ENCODE peak calls at places on chromosomes 16 and 17, in five cellular contexts. U is GM12878, A is NT2/D1, Z is HepG2, H is H1. G is an unnamed sample.

GRCh38 chr17:604719-605118 is 109.9 kb downstream of the VPS53 start:
- DNase-seq in Z (no peak), U (no peak), H (no peak), A (no peak), G (no peak)

GRCh38 chr16:3112881-3113574 is 642 bp downstream of the ZNF205 start:
- DNase-seq in A (no peak), Z (no peak), H (no peak), U (no peak), G (no peak)

GRCh38 chr16:30535106-30535776 is 583 bp upstream of the ZNF747 start:
- DNase-seq in Z (no peak), U (no peak), A (peak; percentile 79), H (no peak), G (no peak)

GRCh38 chr16:58001781-58002410 is 689 bp downstream of the USB1 start:
- DNase-seq in A (no peak), H (no peak), U (no peak), Z (peak; percentile 42), G (no peak)

GRCh38 chr16:56743840-56744239 is 13.9 kb downstream of the NUP93 start:
- DNase-seq in H (no peak), A (no peak), U (no peak), Z (no peak), G (no peak)

GRCh38 chr17:4562000-4562969 is 1.9 kb upstream of the GGT6 start:
- DNase-seq in Z (no peak), H (no peak), A (no peak), U (no peak), G (no peak)

GRCh38 chr16:12392585-12393089 is 411.1 kb downstream of the CPPED1 start:
- DNase-seq in A (no peak), H (no peak), U (no peak), Z (no peak), G (no peak)

GRCh38 chr16:67463059-67463458 is 17.9 kb downstream of the ATP6V0D1 start:
- DNase-seq in H (no peak), U (no peak), A (no peak), Z (no peak), G (no peak)

GRCh38 chr16:7431723-7432122 is 99.1 kb downstream of the RBFOX1 start:
- DNase-seq in A (no peak), Z (no peak), U (no peak), H (no peak), G (no peak)

GRCh38 chr17:40541873-40542561 is 23.3 kb downstream of the CCR7 start:
- DNase-seq in A (no peak), Z (no peak), H (no peak), U (no peak), G (no peak)

GRCh38 chr17:82863941-82864720 is 24.3 kb upstream of the ZNF750 start:
- DNase-seq in A (no peak), Z (no peak), H (no peak), U (peak; percentile 97), G (no peak)

GRCh38 chr16:24853169-24853824 is 7.5 kb downstream of the SLC5A11 start:
- DNase-seq in A (no peak), U (no peak), H (no peak), Z (no peak), G (no peak)

GRCh38 chr16:23434380-23434779 is 18.6 kb downstream of the COG7 start:
- DNase-seq in U (peak; percentile 40), A (peak; percentile 63), H (no peak), Z (peak; percentile 83), G (peak; percentile 68)

GRCh38 chr16:79004281-79004680 is 596.3 kb downstream of the MAF start:
- DNase-seq in Z (no peak), A (no peak), U (no peak), H (no peak), G (no peak)

GRCh38 chr17:47895254-47895855 is 681 bp upstream of the SP2 start:
- DNase-seq in A (no peak), H (no peak), U (no peak), Z (no peak), G (no peak)

GRCh38 chr16:15542734-15543347 is 100.1 kb downstream of the MARF1 start:
- DNase-seq in A (no peak), Z (no peak), U (no peak), H (no peak), G (no peak)

GRCh38 chr17:51200295-51200694 is 34.1 kb downstream of the NME2 start:
- DNase-seq in H (no peak), Z (no peak), A (no peak), U (no peak), G (no peak)

GRCh38 chr17:7955414-7956042 is 23.5 kb downstream of the CNTROB start:
- DNase-seq in H (no peak), U (no peak), Z (no peak), A (no peak), G (no peak)

GRCh38 chr16:48353565-48354163 is 31.5 kb downstream of the SIAH1 start:
- DNase-seq in Z (peak; percentile 78), U (peak; percentile 37), A (peak; percentile 63), H (peak; percentile 63), G (peak; percentile 74)

GRCh38 chr17:55743103-55743679 is 7.7 kb upstream of the PCTP start:
- DNase-seq in A (no peak), U (no peak), Z (peak; percentile 88), H (no peak), G (no peak)

GRCh38 chr17:2693561-2694380 is 17.8 kb downstream of the CLUH start:
- DNase-seq in H (no peak), Z (no peak), U (no peak), A (no peak), G (no peak)

GRCh38 chr16:87046235-87046634 is 271.0 kb downstream of the C16orf95 start:
- DNase-seq in Z (no peak), A (no peak), H (no peak), U (no peak), G (no peak)

GRCh38 chr17:4326608-4327007 is 39.9 kb downstream of the UBE2G1 start:
- DNase-seq in U (no peak), H (no peak), A (no peak), Z (no peak), G (no peak)

GRCh38 chr16:49620158-49620867 is 235.6 kb downstream of the ZNF423 start:
- DNase-seq in A (no peak), U (no peak), H (no peak), Z (peak; percentile 51), G (no peak)

GRCh38 chr16:67155305-67156145 is 4.2 kb downstream of the TRADD start:
- DNase-seq in U (no peak), Z (peak; percentile 57), H (peak; percentile 91), A (peak; percentile 71), G (peak; percentile 91)

GRCh38 chr17:39213852-39214251 is 11.9 kb downstream of the STAC2 start:
- DNase-seq in H (no peak), U (no peak), A (no peak), Z (no peak), G (no peak)

GRCh38 chr17:76726231-76726765 is at the start of gene JMJD6:
- DNase-seq in H (peak; percentile 90), U (peak; percentile 86), Z (peak; percentile 93), A (peak; percentile 86), G (peak; percentile 89)

GRCh38 chr17:16448490-16448889 is 33.1 kb downstream of the TRPV2 start:
- DNase-seq in U (no peak), Z (no peak), A (no peak), H (no peak), G (no peak)

GRCh38 chr16:58085584-58086251 is 43.5 kb downstream of the CFAP20 start:
- DNase-seq in U (no peak), H (no peak), Z (no peak), A (no peak), G (no peak)

GRCh38 chr17:27445971-27446370 is 10.3 kb upstream of the KSR1 start:
- DNase-seq in A (no peak), H (no peak), U (no peak), Z (no peak), G (no peak)

GRCh38 chr16:75256871-75257343 is 5.5 kb upstream of the BCAR1 start:
- DNase-seq in A (no peak), H (no peak), Z (no peak), U (no peak), G (no peak)

DNA sequence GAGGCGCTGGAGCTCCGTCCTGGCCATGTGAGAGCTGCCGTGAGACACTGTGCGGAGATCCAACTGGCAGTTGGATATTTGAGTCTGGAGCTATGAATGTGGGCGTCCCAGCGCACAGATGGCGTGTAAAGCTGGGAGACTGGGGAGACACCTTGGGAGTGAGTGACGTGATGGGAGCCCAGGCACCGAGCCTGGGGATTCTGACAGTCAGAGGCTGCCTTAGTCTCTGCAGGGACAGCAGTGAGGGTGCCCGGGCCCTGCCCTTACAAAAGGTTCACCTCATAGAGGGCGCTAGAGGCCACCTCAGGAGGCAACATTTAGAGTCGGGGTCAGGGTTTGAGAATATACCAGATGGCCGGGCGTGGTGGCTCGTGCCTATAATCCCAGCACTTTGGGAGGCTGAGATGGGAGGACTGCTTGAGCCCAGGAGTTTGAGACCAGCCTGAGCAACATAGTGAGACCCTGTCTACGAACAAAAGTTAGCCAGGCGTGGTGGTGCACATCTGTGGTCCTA is 194.1 kb upstream of the GSE1 start:
- DNase-seq in A (no peak), H (peak; percentile 48), U (no peak), Z (no peak), G (no peak)
- TF ChIP-seq SUZ12 in A (no peak), H (no peak), U (no peak), Z (no peak), G (no peak)

GRCh38 chr16:89413811-89414585 is 76.4 kb downstream of the ANKRD11 start:
- DNase-seq in A (no peak), H (no peak), U (no peak), Z (no peak), G (no peak)
- TF ChIP-seq SUZ12 in A (no peak), H (no peak), U (no peak), Z (no peak), G (no peak)

DNA sequence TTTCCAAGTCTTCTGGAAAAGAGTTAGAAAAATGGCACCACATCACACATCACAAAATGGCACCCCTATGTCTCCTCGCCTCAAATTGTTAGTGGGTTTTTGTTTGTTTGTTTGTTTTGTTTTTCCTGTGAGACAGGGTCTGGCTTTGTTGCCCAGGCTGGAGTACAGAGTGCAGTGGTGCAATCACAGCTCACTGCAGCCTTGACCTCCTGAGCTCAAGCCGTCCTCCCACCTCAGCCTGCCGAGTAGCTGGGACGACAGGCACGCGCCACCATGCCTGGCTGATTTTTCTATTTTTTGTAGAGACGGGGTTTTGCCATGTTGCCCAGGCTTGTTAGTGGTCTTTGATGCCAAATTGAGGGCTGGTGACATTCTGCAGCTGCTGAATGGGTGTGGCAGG is 3.8 kb upstream of the CRISPLD2 start:
- DNase-seq in U (no peak), A (no peak), H (no peak), Z (peak; percentile 28), G (no peak)
- TF ChIP-seq SUZ12 in U (no peak), A (no peak), H (no peak), Z (no peak), G (no peak)

DNA sequence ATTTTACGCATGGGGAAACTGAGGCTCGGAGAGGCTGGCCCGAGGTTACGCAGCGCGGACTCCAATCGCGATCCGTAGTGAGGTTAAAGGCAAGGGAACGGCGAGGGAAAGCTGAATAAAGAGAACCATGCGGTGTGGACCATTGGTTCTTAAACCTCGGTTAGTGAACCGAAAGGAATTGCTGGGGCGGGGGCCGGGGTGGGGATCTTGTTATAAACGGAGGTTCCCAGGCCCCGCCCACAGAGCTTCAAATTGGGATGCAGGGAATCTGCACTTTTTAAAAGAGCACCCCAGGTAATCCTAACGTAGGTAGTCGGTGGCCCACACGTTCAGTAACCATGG is 524 bp downstream of the IQCK start:
- DNase-seq in U (no peak), Z (no peak), A (no peak), H (no peak), G (no peak)
- TF ChIP-seq SUZ12 in U (no peak), Z (no peak), A (no peak), H (no peak), G (no peak)